ENCODE peak calls at places on chromosomes 12 and 14, in four cellular contexts. L is type B pancreatic cell, S is epithelial cell of esophagus, H is AG04450. V is an unnamed sample.

GRCh38 chr14:90276627-90277367 is 20.4 kb downstream of the PSMC1 start:
- DNase-seq in L (no peak), S (peak; percentile 44), H (no peak), V (peak; percentile 13)

GRCh38 chr14:93137864-93138263 is 22.1 kb upstream of the ITPK1 start:
- DNase-seq in L (no peak), S (peak; percentile 45), H (no peak), V (peak; percentile 28)

GRCh38 chr12:28711411-28711810 is 437.7 kb upstream of the FAR2 start:
- DNase-seq in L (no peak), S (no peak), H (no peak), V (no peak)

GRCh38 chr14:102164241-102164641 is 24.5 kb downstream of the WDR20 start:
- DNase-seq in L (no peak), S (peak; percentile 46), H (no peak), V (no peak)

GRCh38 chr14:51780741-51781140 is 79.7 kb upstream of the GNG2 start:
- DNase-seq in L (no peak), S (peak; percentile 58), H (no peak), V (peak; percentile 68)

GRCh38 chr14:103432627-103433026 is 47.4 kb downstream of the MARK3 start:
- DNase-seq in L (no peak), S (no peak), H (no peak), V (no peak)

GRCh38 chr14:38120109-38120508 is 87.6 kb upstream of the SSTR1 start:
- DNase-seq in L (no peak), S (no peak), H (no peak), V (no peak)

GRCh38 chr12:68497702-68498101 is 113.0 kb upstream of the RAP1B start:
- DNase-seq in L (no peak), S (peak; percentile 18), H (peak; percentile 26), V (peak; percentile 50)

GRCh38 chr12:108313609-108314331 is 25.3 kb downstream of the CMKLR1 start:
- DNase-seq in L (no peak), S (no peak), H (no peak), V (no peak)

GRCh38 chr12:42140901-42141300 is 3.8 kb downstream of the GXYLT1 start:
- DNase-seq in L (no peak), S (peak; percentile 67), H (no peak), V (peak; percentile 62)

GRCh38 chr12:120646044-120646443 is 5.6 kb downstream of the CABP1 start:
- DNase-seq in L (no peak), S (no peak), H (no peak), V (no peak)

GRCh38 chr12:40224439-40225291 is at the start of gene LRRK2:
- DNase-seq in L (peak; percentile 69), S (peak; percentile 41), H (no peak), V (no peak)

GRCh38 chr14:89032086-89032649 is 207.7 kb downstream of the TTC8 start:
- DNase-seq in L (no peak), S (no peak), H (no peak), V (no peak)

GRCh38 chr14:105064721-105065143 is 498 bp downstream of the GPR132 start:
- DNase-seq in L (no peak), S (no peak), H (no peak), V (peak; percentile 13)

GRCh38 chr12:127355061-127355820 is 911.7 kb upstream of the TMEM132C start:
- DNase-seq in L (no peak), S (peak; percentile 66), H (no peak), V (peak; percentile 76)

GRCh38 chr14:104731925-104732294 is 7.9 kb downstream of the ADSS1 start:
- DNase-seq in L (no peak), S (no peak), H (no peak), V (no peak)

GRCh38 chr14:59215353-59215752 is 26.9 kb downstream of the DAAM1 start:
- DNase-seq in L (no peak), S (no peak), H (peak; percentile 47), V (no peak)

GRCh38 chr12:20370001-20370381 is 1.7 kb downstream of the PDE3A start:
- DNase-seq in L (no peak), S (no peak), H (no peak), V (no peak)

GRCh38 chr14:64848239-64848638 is 31.5 kb downstream of the SPTB start:
- DNase-seq in L (no peak), S (no peak), H (no peak), V (no peak)

V was measured in PC-3.